ENCODE peak calls at places on chromosome 1, in six cellular contexts. I, X, J, L, G and P are unnamed samples.
A peak's percentile ranks its signal among the peaks of the same experiment; 100 is the strongest.

GRCh38 chr1:64748706-64749105 is 3.8 kb downstream of the RAVER2 start:
- DNase-seq in J (no peak), X (no peak), L (no peak), G (no peak), I (no peak), P (no peak)

GRCh38 chr1:57835620-57836019 is 411.8 kb upstream of the DAB1 start:
- DNase-seq in G (no peak), X (no peak), I (no peak), L (peak; percentile 25), J (no peak), P (no peak)

GRCh38 chr1:221180694-221181368 is 301.6 kb downstream of the HLX start:
- DNase-seq in I (no peak), L (no peak), G (no peak), X (no peak), J (no peak), P (no peak)

GRCh38 chr1:84719477-84720274 is 29.4 kb upstream of the SSX2IP start:
- DNase-seq in L (no peak), G (no peak), I (no peak), X (peak; percentile 31), J (no peak), P (no peak)

GRCh38 chr1:235943581-235944114 is 76.9 kb upstream of the LYST start:
- DNase-seq in J (no peak), G (peak; percentile 75), L (no peak), X (peak; percentile 73), I (no peak), P (peak; percentile 75)

GRCh38 chr1:46333300-46334029 is 7.1 kb upstream of the NSUN4 start:
- DNase-seq in G (peak; percentile 49), J (no peak), X (peak; percentile 58), L (peak; percentile 66), I (no peak), P (peak; percentile 93)

GRCh38 chr1:28981170-28981569 is 66.8 kb downstream of the EPB41 start:
- DNase-seq in L (peak; percentile 57), J (no peak), I (no peak), X (no peak), G (no peak), P (peak; percentile 33)

GRCh38 chr1:228747536-228747935 is 12.3 kb downstream of the RHOU start:
- DNase-seq in G (no peak), J (no peak), I (no peak), X (no peak), L (no peak), P (no peak)

GRCh38 chr1:53384796-53385195 is 56.9 kb upstream of the LRP8 start:
- DNase-seq in G (no peak), J (no peak), X (no peak), I (no peak), L (no peak), P (no peak)

GRCh38 chr1:227766653-227767277 is 31.5 kb downstream of the SNAP47 start:
- DNase-seq in I (no peak), J (no peak), X (no peak), L (no peak), G (no peak), P (peak; percentile 59)

GRCh38 chr1:221611930-221612777 is 129.7 kb downstream of the DUSP10 start:
- DNase-seq in J (no peak), G (peak; percentile 88), X (peak; percentile 73), L (peak; percentile 23), I (peak; percentile 86), P (peak; percentile 17)

GRCh38 chr1:22500476-22500875 is 48.8 kb downstream of the ZBTB40 start:
- DNase-seq in X (peak; percentile 92), L (peak; percentile 65), I (no peak), G (peak; percentile 59), J (no peak), P (no peak)

GRCh38 chr1:228014235-228014930 is 7.6 kb downstream of the WNT3A start:
- DNase-seq in J (peak; percentile 51), L (no peak), G (peak; percentile 85), X (peak; percentile 87), I (peak; percentile 64), P (no peak)

GRCh38 chr1:209645574-209646452 is 6.4 kb downstream of the LAMB3 start:
- DNase-seq in I (no peak), L (no peak), X (no peak), G (peak; percentile 17), J (no peak), P (no peak)

GRCh38 chr1:196143602-196144342 is 464.5 kb downstream of the KCNT2 start:
- DNase-seq in X (no peak), L (peak; percentile 17), J (no peak), G (no peak), I (no peak), P (no peak)

GRCh38 chr1:193625255-193625654 is 438.8 kb upstream of the B3GALT2 start:
- DNase-seq in G (peak; percentile 28), L (no peak), J (no peak), X (no peak), I (no peak), P (no peak)

GRCh38 chr1:68717330-68717729 is 220.4 kb upstream of the DEPDC1 start:
- DNase-seq in J (no peak), L (no peak), G (no peak), I (no peak), X (no peak), P (no peak)

GRCh38 chr1:61247881-61248752 is 165.8 kb downstream of the NFIA start:
- DNase-seq in X (no peak), L (peak; percentile 28), G (no peak), I (no peak), J (no peak), P (peak; percentile 16)